ENCODE peak calls at places on chromosomes 6 and 20, in ten cellular contexts. Z is astrocyte, N is vagina, J is right atrium auricular region, E is heart left ventricle, C is Peyer's patch, P is IMR-90, R is H1, T is PC-9, M is GM23248. F is an unnamed sample. For H3K36me3, the result is how much of the 10 kb centered on the place peaks cover.

GRCh38 chr6:156949376-156949775 is 172.2 kb downstream of the ARID1B start:
- DNase-seq in Z (peak), N (no peak), J (no peak), E (no peak), C (no peak), P (peak), R (no peak), T (peak), M (peak), F (no peak)

GRCh38 chr20:58129736-58130135 is 98.7 kb downstream of the ANKRD60 start:
- DNase-seq in Z (no peak), N (no peak), J (peak), E (no peak), C (no peak), P (no peak), R (no peak), T (no peak), M (no peak), F (no peak)

GRCh38 chr6:5036309-5036708 is 32.5 kb upstream of the RPP40 start:
- DNase-seq in Z (peak), N (no peak), J (no peak), E (no peak), C (no peak), P (peak), R (no peak), T (peak), M (peak), F (peak)

GRCh38 chr6:26556263-26557070 is 18.3 kb downstream of the HMGN4 start:
- DNase-seq in Z (peak), N (no peak), J (no peak), E (no peak), C (no peak), P (peak), R (no peak), T (peak), M (peak), F (no peak)

GRCh38 chr20:17681741-17682102 is 320 bp downstream of the RRBP1 start:
- DNase-seq in Z (no peak), N (no peak), J (no peak), E (no peak), C (no peak), P (no peak), R (no peak), T (no peak), M (no peak), F (no peak)

GRCh38 chr6:135062735-135063134 is 8.1 kb upstream of the HBS1L start:
- DNase-seq in Z (no peak), N (no peak), J (no peak), E (no peak), C (no peak), P (no peak), R (no peak), T (no peak), M (no peak), F (no peak)

GRCh38 chr20:1876975-1877603 is 18.1 kb upstream of the SIRPA start:
- DNase-seq in Z (no peak), N (no peak), J (no peak), E (no peak), C (no peak), P (peak), R (no peak), T (no peak), M (peak), F (no peak)

GRCh38 chr6:31734703-31735500 is 1.4 kb downstream of the CLIC1 start:
- DNase-seq in Z (peak), N (no peak), J (peak), E (peak), C (peak), P (peak), R (peak), T (peak), M (peak), F (no peak)

GRCh38 chr6:122476131-122476530 is 4.5 kb upstream of the SERINC1 start:
- DNase-seq in Z (peak), N (no peak), J (no peak), E (no peak), C (no peak), P (peak), R (no peak), T (no peak), M (peak), F (no peak)

GRCh38 chr6:155297669-155298068 is 16.6 kb downstream of the TFB1M start:
- DNase-seq in Z (no peak), N (no peak), J (no peak), E (no peak), C (no peak), P (no peak), R (no peak), T (no peak), M (no peak), F (no peak)

GRCh38 chr6:144340541-144341371 is 55.6 kb downstream of the UTRN start:
- DNase-seq in Z (no peak), N (no peak), J (no peak), E (no peak), C (no peak), P (no peak), R (no peak), T (no peak), M (peak), F (no peak)

GRCh38 chr6:136059308-136059707 is 190.8 kb downstream of the MTFR2 start:
- DNase-seq in Z (no peak), N (no peak), J (no peak), E (no peak), C (no peak), P (no peak), R (no peak), T (no peak), M (no peak), F (no peak)

GRCh38 chr6:40999498-41000070 is 39.4 kb downstream of the UNC5CL start:
- DNase-seq in Z (peak), N (no peak), J (peak), E (peak), C (peak), P (peak), R (peak), T (no peak), M (peak), F (peak)

GRCh38 chr6:163231356-163232014 is 183.0 kb upstream of the QKI start:
- DNase-seq in Z (no peak), N (no peak), J (no peak), E (no peak), C (no peak), P (no peak), R (no peak), T (no peak), M (no peak), F (no peak)

GRCh38 chr20:41095110-41095969 is 42.0 kb upstream of the PLCG1 start:
- DNase-seq in Z (peak), N (no peak), J (peak), E (peak), C (peak), P (peak), R (no peak), T (peak), M (peak), F (peak)

GRCh38 chr6:45450801-45451200 is 73.1 kb upstream of the SUPT3H start:
- DNase-seq in Z (no peak), N (no peak), J (no peak), E (no peak), C (no peak), P (no peak), R (no peak), T (no peak), M (no peak), F (no peak)

GRCh38 chr6:5466459-5466858 is 205.1 kb downstream of the FARS2 start:
- DNase-seq in Z (peak), N (no peak), J (no peak), E (no peak), C (no peak), P (peak), R (no peak), T (no peak), M (peak), F (no peak)

GRCh38 chr20:25360631-25361286 is 29.9 kb downstream of the ABHD12 start:
- DNase-seq in Z (peak), N (no peak), J (no peak), E (no peak), C (no peak), P (peak), R (no peak), T (peak), M (peak), F (no peak)

GRCh38 chr6:108093781-108094180 is 19.2 kb upstream of the OSTM1 start:
- DNase-seq in Z (no peak), N (no peak), J (no peak), E (no peak), C (no peak), P (no peak), R (no peak), T (no peak), M (no peak), F (no peak)

GRCh38 chr6:140559458-140559857 is 1185.0 kb upstream of the CITED2 start:
- DNase-seq in Z (no peak), N (no peak), J (no peak), E (no peak), C (no peak), P (no peak), R (no peak), T (no peak), M (no peak), F (no peak)

GRCh38 chr6:66865771-66866170 is 1158.7 kb upstream of the EYS start:
- DNase-seq in Z (peak), N (no peak), J (no peak), E (no peak), C (no peak), P (no peak), R (no peak), T (no peak), M (no peak), F (no peak)

GRCh38 chr6:135012764-135013163 is 41.9 kb downstream of the HBS1L start:
- DNase-seq in Z (peak), N (no peak), J (no peak), E (no peak), C (no peak), P (peak), R (no peak), T (no peak), M (peak), F (no peak)

GRCh38 chr20:37390503-37390890 is 44.6 kb downstream of the SRC start:
- DNase-seq in Z (no peak), N (no peak), J (no peak), E (no peak), C (no peak), P (no peak), R (no peak), T (no peak), M (no peak), F (no peak)

GRCh38 chr6:15375018-15375417 is 129.1 kb downstream of the JARID2 start:
- DNase-seq in Z (no peak), N (no peak), J (no peak), E (no peak), C (no peak), P (no peak), R (no peak), T (no peak), M (no peak), F (no peak)

GRCh38 chr6:29753309-29753644 is 30.0 kb downstream of the HLA-F start:
- DNase-seq in Z (no peak), N (no peak), J (no peak), E (no peak), C (no peak), P (no peak), R (no peak), T (no peak), M (no peak), F (no peak)

GRCh38 chr6:84220809-84221409 is 6.5 kb downstream of the CEP162 start:
- DNase-seq in Z (no peak), N (no peak), J (no peak), E (no peak), C (no peak), P (peak), R (no peak), T (no peak), M (peak), F (no peak)

GRCh38 chr20:41318271-41318649 is 729 bp upstream of the ZHX3 start:
- DNase-seq in Z (no peak), N (no peak), J (no peak), E (no peak), C (no peak), P (no peak), R (no peak), T (no peak), M (no peak), F (no peak)

GRCh38 chr6:107786179-107786578 is 37.9 kb downstream of the SCML4 start:
- DNase-seq in Z (no peak), N (no peak), J (no peak), E (no peak), C (peak), P (no peak), R (no peak), T (no peak), M (no peak), F (no peak)

GRCh38 chr6:42313941-42314570 is 96.4 kb upstream of the MRPS10 start:
- DNase-seq in Z (peak), N (no peak), J (no peak), E (no peak), C (no peak), P (peak), R (no peak), T (no peak), M (peak), F (no peak)

GRCh38 chr6:90222724-90223198 is 73.9 kb downstream of the BACH2 start:
- DNase-seq in Z (no peak), N (no peak), J (no peak), E (no peak), C (no peak), P (peak), R (no peak), T (peak), M (peak), F (no peak)

GRCh38 chr6:56995347-56995746 is 40.4 kb downstream of the BEND6 start:
- DNase-seq in Z (no peak), N (no peak), J (no peak), E (no peak), C (no peak), P (no peak), R (no peak), T (no peak), M (no peak), F (peak)

GRCh38 chr20:35788796-35789195 is 17.0 kb downstream of the PHF20 start:
- DNase-seq in Z (no peak), N (no peak), J (no peak), E (no peak), C (no peak), P (no peak), R (no peak), T (no peak), M (no peak), F (no peak)

DNA sequence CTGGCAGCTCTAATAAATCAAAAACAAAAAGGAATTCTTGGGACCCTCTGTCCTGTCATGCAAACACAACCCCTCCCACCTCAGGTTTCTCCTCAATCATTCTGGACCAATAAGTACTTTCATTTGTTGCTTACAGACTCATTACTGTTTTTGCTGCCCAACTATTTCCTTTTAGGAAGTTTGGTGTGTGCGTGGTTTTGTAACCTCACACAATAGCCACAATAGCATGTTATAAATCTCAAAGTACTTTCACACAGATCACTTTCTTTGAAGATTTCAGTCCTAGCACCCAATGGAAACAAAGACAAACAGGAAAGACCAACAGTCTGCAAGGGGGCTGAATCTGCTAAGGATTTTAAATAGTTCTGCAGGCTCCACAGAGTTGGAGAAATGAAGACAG is 4.4 kb downstream of the MRPL14 start:
- DNase-seq in Z (peak), N (no peak), J (no peak), E (no peak), C (no peak), P (no peak), R (no peak), T (no peak), M (peak), F (no peak)
- H3K4me3 ChIP-seq in Z (no peak), N (no peak), J (no peak), E (no peak), C (no peak), P (no peak), R (no peak), T (no peak), M (no peak), F (no peak)

GRCh38 chr20:6038256-6038655 is 15.6 kb downstream of the LRRN4 start:
- DNase-seq in Z (no peak), N (no peak), J (no peak), E (peak), C (no peak), P (no peak), R (no peak), T (no peak), M (no peak), F (no peak)

GRCh38 chr20:6030453-6031080 is 23.3 kb downstream of the LRRN4 start:
- DNase-seq in Z (no peak), N (no peak), J (no peak), E (no peak), C (no peak), P (no peak), R (no peak), T (no peak), M (no peak), F (no peak)

GRCh38 chr20:6036213-6036612 is 17.6 kb downstream of the LRRN4 start:
- DNase-seq in Z (no peak), N (no peak), J (no peak), E (no peak), C (no peak), P (no peak), R (no peak), T (no peak), M (no peak), F (no peak)

GRCh38 chr20:6037082-6037481 is 16.8 kb downstream of the LRRN4 start:
- DNase-seq in Z (no peak), N (no peak), J (no peak), E (no peak), C (no peak), P (no peak), R (no peak), T (no peak), M (no peak), F (no peak)

DNA sequence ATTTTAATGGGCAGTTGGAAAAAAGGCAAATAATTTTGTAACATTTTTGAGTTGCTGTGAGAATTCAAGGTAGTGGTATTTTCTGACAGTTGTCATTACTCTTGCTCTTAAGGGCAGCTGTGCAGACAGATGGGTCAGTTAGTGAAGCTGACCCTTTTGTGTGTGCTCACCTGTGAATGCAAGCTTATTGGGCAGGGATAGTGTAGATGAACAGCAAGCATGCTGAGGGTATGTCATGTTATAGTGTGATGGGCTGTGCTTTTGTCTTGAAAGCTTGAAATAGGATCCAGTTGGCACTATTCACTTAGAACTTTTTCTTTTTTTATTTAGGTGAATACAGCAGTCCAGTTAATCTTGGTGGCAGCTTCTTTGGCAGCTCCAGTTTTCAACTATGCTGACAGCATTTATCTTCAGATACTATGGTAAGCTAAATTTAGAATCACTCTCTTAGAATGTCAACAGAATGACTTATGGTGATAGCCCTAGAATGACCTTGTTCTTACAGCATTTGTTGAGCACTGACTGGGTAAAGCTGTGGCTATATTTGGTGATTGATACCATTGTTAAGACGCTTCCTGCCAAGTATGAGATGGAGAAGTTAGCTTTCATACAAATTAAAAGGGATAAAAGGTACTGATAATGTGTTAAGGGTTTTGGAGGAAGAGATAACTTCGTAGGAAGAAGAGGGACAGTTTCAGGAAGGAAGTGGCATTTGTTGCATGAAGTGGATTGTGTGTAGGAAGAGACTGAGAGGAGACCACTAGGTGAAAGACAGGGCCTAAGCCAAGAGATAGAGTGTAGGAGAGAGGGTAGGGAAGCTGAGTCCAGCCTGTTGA is 19.5 kb downstream of the LRRN4 start:
- DNase-seq in Z (peak), N (no peak), J (no peak), E (peak), C (no peak), P (no peak), R (no peak), T (no peak), M (no peak), F (no peak)
- H3K36me3 ChIP-seq in Z (under half), N (under half), J (under half), E (under half), C (half or more), P (under half), R (under half), T (under half), M (under half), F (under half)

GRCh38 chr20:33822423-33822822 is 11.3 kb downstream of the CHMP4B start:
- DNase-seq in Z (no peak), N (no peak), J (no peak), E (no peak), C (no peak), P (no peak), R (no peak), T (no peak), M (no peak), F (no peak)
- H3K27ac ChIP-seq in Z (no peak), N (no peak), J (no peak), E (peak), C (no peak), P (no peak), R (no peak), T (no peak), M (no peak), F (no peak)

DNA sequence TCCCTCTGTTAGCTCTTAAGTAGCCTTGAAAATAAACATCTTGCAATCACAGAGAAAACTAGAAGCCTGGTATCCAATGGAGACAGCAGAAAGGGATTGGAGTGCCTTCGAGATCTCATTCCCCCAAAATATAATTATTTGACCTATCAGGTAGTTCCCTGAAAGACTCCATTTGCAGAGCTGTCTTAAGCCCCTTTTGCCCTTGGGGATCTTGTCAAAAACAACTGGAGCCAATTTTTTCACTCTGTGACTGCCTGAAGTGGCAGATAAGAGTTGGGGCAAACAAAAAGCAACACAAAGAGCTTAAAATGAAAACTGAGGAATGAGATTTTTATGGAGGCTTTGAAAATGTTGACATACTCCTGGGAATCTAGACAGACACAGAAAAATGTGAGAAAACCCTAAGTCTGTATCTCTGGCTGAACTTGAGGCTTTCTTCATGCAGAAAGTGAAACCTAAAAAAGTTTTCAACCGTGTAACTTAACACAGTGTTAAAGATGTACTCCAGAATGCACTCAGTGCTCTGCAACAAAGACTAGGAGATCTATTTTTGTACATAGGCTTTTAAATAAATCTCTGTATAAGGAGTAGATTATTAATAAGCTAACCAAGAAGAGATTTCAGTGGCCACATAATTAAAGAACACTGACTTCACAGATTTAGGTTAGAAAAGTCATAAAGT is 971.1 kb upstream of the MAN1A1 start:
- DNase-seq in Z (no peak), N (no peak), J (no peak), E (no peak), C (no peak), P (no peak), R (no peak), T (no peak), M (no peak), F (no peak)
- H3K4me3 ChIP-seq in Z (no peak), N (no peak), J (no peak), E (no peak), C (no peak), P (no peak), R (no peak), T (no peak), M (no peak), F (no peak)

DNA sequence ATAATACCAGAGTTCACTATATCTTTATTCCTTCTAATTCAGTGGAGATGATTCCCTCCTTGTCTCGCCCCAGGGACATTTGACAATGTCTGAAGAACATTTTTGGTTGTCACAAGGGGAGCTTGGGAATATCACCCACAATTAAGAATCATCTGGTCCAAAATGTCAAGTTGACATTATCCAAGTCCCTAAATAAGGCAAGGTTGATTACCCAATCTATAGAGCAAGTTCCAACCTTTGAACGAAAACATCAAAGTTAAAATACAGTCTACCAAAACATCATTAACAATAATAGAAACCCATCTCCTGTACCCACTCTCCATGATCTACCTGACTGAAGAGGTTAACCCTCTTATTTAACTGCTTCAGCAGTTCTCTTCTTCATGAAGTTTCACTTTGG is 15.6 kb downstream of the DEK start:
- DNase-seq in Z (no peak), N (no peak), J (no peak), E (no peak), C (no peak), P (no peak), R (no peak), T (no peak), M (no peak), F (no peak)
- H3K36me3 ChIP-seq in Z (under half), N (under half), J (under half), E (under half), C (under half), P (under half), R (half or more), T (under half), M (under half), F (under half)

GRCh38 chr6:3421145-3421544 is 35.7 kb downstream of the SLC22A23 start:
- DNase-seq in Z (no peak), N (no peak), J (no peak), E (no peak), C (no peak), P (no peak), R (no peak), T (no peak), M (no peak), F (no peak)
- H3K27ac ChIP-seq in Z (peak), N (no peak), J (no peak), E (no peak), C (no peak), P (no peak), R (no peak), T (no peak), M (peak), F (no peak)

F was measured in iPS DF 6.9.